ENCODE peak calls at places on chromosomes 2 and 18, in ten cellular contexts. P is IMR-90, C is endothelial cell of umbilical vein, A is hepatocyte, V is GM23338, G is astrocyte, E is neural progenitor cell, Y is PC-9, S is GM12878, W is mammary epithelial cell. H is an unnamed sample.

GRCh38 chr18:1261054-1261453 is 356.4 kb downstream of the ADCYAP1 start:
- DNase-seq in Y (no peak), C (no peak), P (no peak), E (no peak), V (no peak), G (no peak), A (no peak), W (no peak), S (no peak), H (no peak)

GRCh38 chr2:128788636-128789220 is 470.1 kb upstream of the HS6ST1 start:
- DNase-seq in C (no peak), G (no peak), Y (no peak), S (no peak), A (no peak), V (no peak), E (no peak), W (no peak), P (no peak), H (no peak)

GRCh38 chr2:105320651-105321215 is 8.8 kb downstream of the TGFBRAP1 start:
- DNase-seq in Y (no peak), E (no peak), P (peak; percentile 17), C (no peak), A (no peak), V (no peak), W (no peak), S (no peak), G (no peak), H (no peak)

GRCh38 chr2:96138146-96139145 is at the start of gene ASTL:
- DNase-seq in P (peak; percentile 32), A (peak; percentile 73), E (peak; percentile 79), G (no peak), C (peak; percentile 19), W (peak; percentile 19), S (no peak), V (peak; percentile 95), Y (peak; percentile 80), H (peak; percentile 23)

GRCh38 chr2:226130192-226130591 is 669.4 kb downstream of the IRS1 start:
- DNase-seq in P (peak; percentile 34), S (no peak), C (no peak), G (peak; percentile 21), E (peak; percentile 36), A (peak; percentile 12), V (peak; percentile 24), W (no peak), Y (no peak), H (peak; percentile 32)

GRCh38 chr2:7525746-7526145 is 608.5 kb downstream of the RNF144A start:
- DNase-seq in C (no peak), G (no peak), S (no peak), P (no peak), W (peak; percentile 1), Y (no peak), E (no peak), V (no peak), A (no peak), H (no peak)

GRCh38 chr2:118120001-118120400 is 31.7 kb downstream of the INSIG2 start:
- DNase-seq in E (no peak), V (no peak), G (peak; percentile 27), A (no peak), P (no peak), C (no peak), W (no peak), Y (no peak), S (no peak), H (peak; percentile 36)

GRCh38 chr2:68789603-68790002 is 55.0 kb downstream of the ARHGAP25 start:
- DNase-seq in W (no peak), P (no peak), S (peak; percentile 97), C (no peak), E (no peak), Y (no peak), G (no peak), V (no peak), A (no peak), H (no peak)

GRCh38 chr2:69688212-69688611 is 44.7 kb upstream of the AAK1 start:
- DNase-seq in S (no peak), W (no peak), E (no peak), V (no peak), C (no peak), A (no peak), Y (no peak), G (no peak), P (no peak), H (no peak)

GRCh38 chr18:10378688-10379465 is 75.6 kb upstream of the APCDD1 start:
- DNase-seq in E (no peak), V (no peak), S (no peak), P (peak; percentile 78), A (no peak), W (peak; percentile 40), Y (no peak), G (peak; percentile 55), C (peak; percentile 53), H (peak; percentile 66)

GRCh38 chr18:3998698-3999333 is 456.3 kb downstream of the DLGAP1 start:
- DNase-seq in G (peak; percentile 34), Y (no peak), V (peak; percentile 70), P (peak; percentile 77), E (peak; percentile 62), C (peak; percentile 61), A (peak; percentile 60), W (peak; percentile 31), S (no peak), H (peak; percentile 80)

GRCh38 chr2:222707689-222708273 is 36.3 kb downstream of the MOGAT1 start:
- DNase-seq in A (peak; percentile 39), P (peak; percentile 87), V (no peak), C (peak; percentile 32), Y (peak; percentile 80), W (peak; percentile 68), E (no peak), S (no peak), G (peak; percentile 90), H (peak; percentile 89)

GRCh38 chr2:158999458-158999857 is 31.0 kb downstream of the TANC1 start:
- DNase-seq in W (peak; percentile 70), E (no peak), C (peak; percentile 81), S (no peak), A (no peak), Y (no peak), V (no peak), P (peak; percentile 83), G (peak; percentile 79), H (peak; percentile 84)

GRCh38 chr2:192885569-192886160 is 690.9 kb upstream of the TMEFF2 start:
- DNase-seq in S (no peak), Y (no peak), P (no peak), A (peak; percentile 45), C (no peak), W (peak; percentile 30), E (no peak), G (no peak), V (no peak), H (no peak)

GRCh38 chr18:55353806-55354205 is 234.2 kb downstream of the TCF4 start:
- DNase-seq in A (no peak), P (no peak), E (no peak), G (peak; percentile 48), W (no peak), Y (no peak), C (no peak), V (no peak), S (no peak), H (no peak)

GRCh38 chr2:213923543-213923942 is 487.3 kb upstream of the VWC2L start:
- DNase-seq in W (no peak), P (no peak), C (no peak), G (no peak), A (no peak), E (no peak), V (no peak), S (no peak), Y (no peak), H (no peak)

GRCh38 chr18:10995576-10995975 is 153.8 kb downstream of the PIEZO2 start:
- DNase-seq in P (no peak), E (no peak), G (no peak), C (no peak), A (no peak), W (no peak), Y (no peak), V (no peak), S (no peak), H (no peak)

GRCh38 chr2:181515719-181516118 is 58.5 kb downstream of the ITGA4 start:
- DNase-seq in A (no peak), W (no peak), C (no peak), Y (no peak), G (no peak), E (no peak), S (no peak), V (no peak), P (no peak), H (no peak)
- H4K20me1 ChIP-seq in A (no peaks in the 10 kb centered on the region), W (no peaks in the 10 kb centered on the region), C (no peaks in the 10 kb centered on the region), Y (no peaks in the 10 kb centered on the region), G (no peaks in the 10 kb centered on the region), E (no peaks in the 10 kb centered on the region), S (no peaks in the 10 kb centered on the region), V (no peaks in the 10 kb centered on the region), P (no peaks in the 10 kb centered on the region), H (no peaks in the 10 kb centered on the region)

GRCh38 chr2:232434091-232434490 is 21.9 kb upstream of the ALPI start:
- DNase-seq in G (no peak), W (no peak), E (no peak), C (no peak), V (no peak), A (no peak), Y (no peak), S (no peak), P (no peak), H (no peak)
- H3K4me2 ChIP-seq in G (no peak overlapping the region), W (no peak overlapping the region), E (no peak overlapping the region), C (no peak overlapping the region), V (no peak overlapping the region), A (no peak overlapping the region), Y (no peak overlapping the region), S (no peak overlapping the region), P (no peak overlapping the region), H (no peak overlapping the region)

GRCh38 chr2:174341995-174342571 is 7.3 kb downstream of the SP9 start:
- DNase-seq in E (peak; percentile 56), A (peak; percentile 10), C (no peak), P (no peak), S (no peak), V (peak; percentile 41), W (no peak), G (no peak), Y (no peak), H (no peak)
- H4K20me1 ChIP-seq in E (peaks cover 62% of the 10 kb centered on the region), A (peaks cover 2% of the 10 kb centered on the region), C (no peaks in the 10 kb centered on the region), P (peaks cover 26% of the 10 kb centered on the region), S (peaks cover 2% of the 10 kb centered on the region), V (no peaks in the 10 kb centered on the region), W (no peaks in the 10 kb centered on the region), G (peaks cover 20% of the 10 kb centered on the region), Y (no peaks in the 10 kb centered on the region), H (no peaks in the 10 kb centered on the region)

GRCh38 chr2:1621041-1621440 is 123.3 kb downstream of the PXDN start:
- DNase-seq in V (no peak), Y (no peak), S (no peak), P (no peak), E (no peak), W (no peak), C (no peak), A (no peak), G (no peak), H (no peak)

GRCh38 chr2:1617425-1618021 is 126.8 kb downstream of the PXDN start:
- DNase-seq in Y (peak; percentile 71), W (no peak), P (no peak), V (no peak), G (no peak), C (no peak), A (no peak), E (no peak), S (no peak), H (no peak)

GRCh38 chr2:1618191-1618961 is 125.9 kb downstream of the PXDN start:
- DNase-seq in E (no peak), S (no peak), A (no peak), C (no peak), W (no peak), P (no peak), Y (no peak), V (no peak), G (no peak), H (no peak)

GRCh38 chr2:1620081-1620480 is 124.2 kb downstream of the PXDN start:
- DNase-seq in E (no peak), C (no peak), Y (no peak), G (no peak), A (no peak), P (no peak), V (no peak), W (no peak), S (no peak), H (no peak)

GRCh38 chr2:1618974-1619373 is 125.3 kb downstream of the PXDN start:
- DNase-seq in G (no peak), P (no peak), Y (no peak), V (no peak), A (no peak), W (no peak), C (no peak), S (no peak), E (no peak), H (no peak)
- H3K4me2 ChIP-seq in G (no peak overlapping the region), P (no peak overlapping the region), Y (no peak overlapping the region), V (no peak overlapping the region), A (no peak overlapping the region), W (no peak overlapping the region), C (no peak overlapping the region), S (no peak overlapping the region), E (no peak overlapping the region), H (no peak overlapping the region)